ENCODE peak calls at places on chromosome 2, in five cellular contexts. C is ELF-1, B is foreskin fibroblast, N is A172, V is H7. H is an unnamed sample.
A peak's percentile ranks its signal among the peaks of the same experiment; 100 is the strongest.

GRCh38 chr2:97693476-97693875 is 19.9 kb upstream of the ZAP70 start:
- DNase-seq in C (no peak), B (peak; percentile 35), N (peak; percentile 39), V (no peak), H (peak; percentile 23)

GRCh38 chr2:219571311-219572236 is at the start of gene OBSL1:
- DNase-seq in C (peak; percentile 87), B (peak; percentile 53), N (peak; percentile 70), V (peak; percentile 98), H (peak; percentile 70)

GRCh38 chr2:214310319-214310718 is 100.5 kb upstream of the VWC2L start:
- DNase-seq in C (peak; percentile 15), B (no peak), N (no peak), V (no peak), H (no peak)

GRCh38 chr2:15031745-15032240 is 399.3 kb downstream of the LRATD1 start:
- DNase-seq in C (peak; percentile 28), B (no peak), N (no peak), V (peak; percentile 48), H (no peak)

GRCh38 chr2:53859354-53860159 is at the start of gene GPR75:
- DNase-seq in C (no peak), B (peak; percentile 33), N (no peak), V (peak; percentile 81), H (peak; percentile 17)

GRCh38 chr2:235286624-235287368 is 207.0 kb upstream of the AGAP1 start:
- DNase-seq in C (no peak), B (no peak), N (no peak), V (no peak), H (no peak)

GRCh38 chr2:234355052-234355720 is 141.7 kb downstream of the ARL4C start:
- DNase-seq in C (peak; percentile 83), B (no peak), N (no peak), V (no peak), H (no peak)

GRCh38 chr2:120954939-120955338 is 219.3 kb downstream of the GLI2 start:
- DNase-seq in C (no peak), B (no peak), N (no peak), V (no peak), H (no peak)

GRCh38 chr2:71385008-71385407 is 53.4 kb downstream of the ZNF638 start:
- DNase-seq in C (no peak), B (peak; percentile 72), N (peak; percentile 27), V (no peak), H (peak; percentile 92)